ENCODE peak calls at places on chromosomes 1 and 21, in eight cellular contexts. I is left colon, S is NCI-H524, N is activated B cell treated with CpG ODN at 0.5 μM for 24 hours, C is NCI-H460, G is AML-193, F is DMS153, Y is choroid plexus epithelial cell. M is an unnamed sample.

GRCh38 chr21:21345296-21345695 is 347.1 kb downstream of the NCAM2 start:
- DNase-seq in N (no peak), S (no peak), G (no peak), Y (no peak), C (no peak), I (no peak), F (no peak), M (no peak)

GRCh38 chr21:44838038-44838895 is 20.4 kb upstream of the SUMO3 start:
- DNase-seq in S (peak), C (no peak), Y (no peak), I (peak), N (no peak), F (no peak), G (no peak), M (no peak)

GRCh38 chr1:232413674-232414073 is 216.3 kb downstream of the SIPA1L2 start:
- DNase-seq in C (no peak), G (no peak), Y (no peak), N (no peak), S (no peak), I (no peak), F (no peak), M (no peak)

GRCh38 chr1:201557572-201557958 is 18.6 kb downstream of the NAV1 start:
- DNase-seq in G (no peak), Y (no peak), S (no peak), N (no peak), F (no peak), C (no peak), I (no peak), M (no peak)

GRCh38 chr1:23559985-23560755 is 869 bp upstream of the ID3 start:
- DNase-seq in N (no peak), G (no peak), S (peak), Y (peak), F (no peak), I (no peak), C (no peak), M (peak)

GRCh38 chr1:247322849-247323586 is 8.6 kb downstream of the ZNF496 start:
- DNase-seq in N (no peak), C (no peak), I (no peak), Y (no peak), S (no peak), F (no peak), G (no peak), M (no peak)

GRCh38 chr1:95386371-95386770 is 152.4 kb downstream of the RWDD3 start:
- DNase-seq in S (peak), N (no peak), F (peak), G (no peak), Y (no peak), C (no peak), I (no peak), M (no peak)

GRCh38 chr1:161119379-161120061 is 1.6 kb downstream of the NIT1 start:
- DNase-seq in N (no peak), S (peak), I (no peak), Y (peak), C (peak), F (no peak), G (peak), M (no peak)

GRCh38 chr1:186655877-186656276 is 24.3 kb downstream of the PTGS2 start:
- DNase-seq in C (no peak), G (peak), F (no peak), I (no peak), Y (no peak), S (no peak), N (no peak), M (no peak)

GRCh38 chr1:15390667-15391066 is 19.0 kb upstream of the EFHD2 start:
- DNase-seq in G (no peak), F (no peak), I (no peak), S (no peak), N (no peak), C (no peak), Y (no peak), M (no peak)

GRCh38 chr21:31484219-31484618 is 140.2 kb upstream of the TIAM1 start:
- DNase-seq in I (no peak), C (no peak), S (no peak), F (no peak), Y (no peak), G (no peak), N (no peak), M (no peak)

GRCh38 chr1:236149696-236150228 is 7.4 kb downstream of the GPR137B start:
- DNase-seq in I (no peak), C (no peak), N (no peak), F (no peak), G (no peak), S (no peak), Y (no peak), M (no peak)

GRCh38 chr1:156342556-156342955 is 4.2 kb downstream of the TSACC start:
- DNase-seq in F (no peak), Y (no peak), S (no peak), G (no peak), C (no peak), N (no peak), I (no peak), M (no peak)

GRCh38 chr1:57576750-57577149 is 152.9 kb upstream of the DAB1 start:
- DNase-seq in N (no peak), I (no peak), C (no peak), F (peak), G (no peak), S (no peak), Y (no peak), M (peak)

GRCh38 chr1:30379684-30380624 is 343.4 kb downstream of the MATN1 start:
- DNase-seq in C (peak), S (peak), I (peak), F (peak), N (no peak), Y (peak), G (peak), M (peak)

GRCh38 chr1:147551036-147551435 is 9.7 kb downstream of the BCL9 start:
- DNase-seq in I (no peak), Y (no peak), N (no peak), G (no peak), C (no peak), S (no peak), F (no peak), M (no peak)

GRCh38 chr1:46556822-46557221 is 5.4 kb upstream of the KNCN start:
- DNase-seq in I (no peak), C (no peak), G (peak), F (peak), N (no peak), Y (peak), S (no peak), M (no peak)

M was measured in NCI-H1092 treated with DMSO at 0.1 percent for 48 hours.